ENCODE peak calls at places on chromosomes 1 and 21, in four cellular contexts. Z, K, E and J are unnamed samples.

GRCh38 chr1:153024413-153024812 is 6.6 kb upstream of the SPRR1B start:
- DNase-seq in Z (no peak), K (no peak), E (no peak), J (no peak)

GRCh38 chr1:212515329-212515760 is 82.6 kb downstream of the NENF start:
- DNase-seq in Z (no peak), K (no peak), E (no peak), J (no peak)

GRCh38 chr1:222009105-222009730 is 267.3 kb upstream of the DUSP10 start:
- DNase-seq in Z (no peak), K (peak; percentile 9), E (no peak), J (no peak)

GRCh38 chr1:245156736-245157505 is 2.1 kb downstream of the KIF26B start:
- DNase-seq in Z (no peak), K (no peak), E (no peak), J (no peak)

GRCh38 chr21:37907076-37907475 is 9.2 kb downstream of the KCNJ6 start:
- DNase-seq in Z (no peak), K (no peak), E (no peak), J (no peak)

GRCh38 chr1:67126974-67127373 is 7.8 kb downstream of the C1orf141 start:
- DNase-seq in Z (no peak), K (no peak), E (no peak), J (no peak)

GRCh38 chr21:35643176-35643575 is 417.1 kb downstream of the SETD4 start:
- DNase-seq in Z (no peak), K (no peak), E (no peak), J (peak; percentile 9)

GRCh38 chr1:18327650-18328049 is 153.1 kb upstream of the KLHDC7A start:
- DNase-seq in Z (no peak), K (no peak), E (no peak), J (no peak)

GRCh38 chr21:29299906-29300546 is 1.3 kb downstream of the BACH1 start:
- DNase-seq in Z (peak; percentile 30), K (peak; percentile 17), E (peak; percentile 24), J (peak; percentile 81)

GRCh38 chr1:153509729-153510354 is 25.9 kb downstream of the S100A6 start:
- DNase-seq in Z (no peak), K (peak; percentile 46), E (no peak), J (peak; percentile 59)

GRCh38 chr21:22342855-22343254 is 1344.6 kb downstream of the NCAM2 start:
- DNase-seq in Z (no peak), K (no peak), E (peak; percentile 36), J (no peak)

GRCh38 chr1:51489472-51489871 is 29.6 kb downstream of the EPS15 start:
- DNase-seq in Z (no peak), K (no peak), E (no peak), J (no peak)

DNA sequence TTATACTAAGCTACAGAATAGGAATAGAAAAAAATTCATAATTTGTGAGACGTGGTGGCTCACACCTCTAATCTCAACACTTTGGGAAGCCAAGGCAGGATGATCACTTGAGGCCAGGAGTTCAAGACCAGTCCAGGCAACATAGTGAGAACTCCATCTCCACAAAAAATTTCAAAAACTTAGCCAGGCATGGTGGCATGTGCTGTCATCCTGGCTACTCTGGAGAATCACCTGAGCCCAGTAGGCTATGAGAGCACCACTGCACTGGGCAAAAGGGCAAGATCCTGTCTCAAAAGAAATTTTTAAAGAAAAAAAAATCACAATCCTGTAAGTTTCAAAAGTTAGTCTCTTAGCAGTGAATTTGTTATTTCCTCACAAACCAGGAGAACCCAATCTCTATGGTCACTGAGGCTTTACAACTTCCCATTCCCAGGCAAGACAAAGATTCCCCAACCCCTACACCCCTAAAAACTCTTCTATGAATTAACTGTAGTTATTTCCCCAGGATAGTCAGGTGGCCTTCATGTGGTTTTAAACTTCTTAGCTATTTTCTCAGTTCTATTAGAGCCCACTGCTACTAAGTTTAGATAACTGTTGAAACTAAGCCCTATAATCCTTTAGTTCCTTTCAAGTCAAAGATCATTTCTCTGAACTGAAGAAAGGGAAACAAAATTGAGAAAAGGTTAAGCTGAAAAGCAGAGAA is 74.5 kb downstream of the FOXJ3 start:
- DNase-seq in Z (no peak), K (no peak), E (no peak), J (no peak)
- TF ChIP-seq CTCF in Z (no peak), K (no peak), E (no peak), J (no peak)

GRCh38 chr1:108560143-108560429 is 186 bp downstream of the EEIG2 start:
- DNase-seq in Z (no peak), K (no peak), E (no peak), J (no peak)

GRCh38 chr1:108561145-108561458 is 1.2 kb downstream of the EEIG2 start:
- DNase-seq in Z (no peak), K (no peak), E (no peak), J (no peak)

GRCh38 chr1:108561731-108562326 is 1.9 kb downstream of the EEIG2 start:
- DNase-seq in Z (peak; percentile 43), K (peak; percentile 76), E (peak; percentile 80), J (peak; percentile 77)

GRCh38 chr1:108559215-108560142 is at the start of gene EEIG2:
- DNase-seq in Z (peak; percentile 84), K (peak; percentile 88), E (peak; percentile 85), J (peak; percentile 83)

GRCh38 chr1:108560430-108561144 is 687 bp downstream of the EEIG2 start:
- DNase-seq in Z (peak; percentile 32), K (peak; percentile 14), E (peak; percentile 39), J (peak; percentile 36)
- H3K4me1 ChIP-seq in Z (no peaks in the 10 kb centered on the region), K (peaks cover 27% of the 10 kb centered on the region), E (peaks cover 5% of the 10 kb centered on the region), J (peaks cover 2% of the 10 kb centered on the region)

DNA sequence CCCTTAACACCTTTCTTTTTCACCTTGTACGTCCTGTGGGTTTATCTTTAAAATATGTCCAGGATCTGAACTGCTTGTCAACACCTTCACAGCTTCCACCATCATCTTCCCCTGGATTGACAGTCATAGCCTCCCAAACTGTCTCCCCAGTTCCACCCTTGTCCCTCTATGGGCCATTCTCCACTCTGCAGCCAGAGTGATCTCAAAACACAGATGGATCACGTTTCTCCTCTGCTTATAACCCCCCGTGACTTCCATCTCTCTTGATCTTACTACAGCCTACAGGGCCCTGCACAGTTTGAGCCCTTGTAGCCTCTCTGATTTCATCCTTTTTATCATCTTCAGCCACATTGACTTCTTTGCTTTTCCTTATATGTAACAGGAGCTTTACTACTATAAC is 4.3 kb downstream of the INSRR start:
- DNase-seq in Z (no peak), K (no peak), E (no peak), J (no peak)
- TF ChIP-seq CTCF in Z (no peak), K (no peak), E (no peak), J (no peak)

GRCh38 chr21:42534901-42535378 is 21.3 kb downstream of the SLC37A1 start:
- DNase-seq in Z (no peak), K (no peak), E (no peak), J (no peak)

GRCh38 chr21:42532466-42533181 is 19.0 kb downstream of the SLC37A1 start:
- DNase-seq in Z (peak; percentile 88), K (no peak), E (peak; percentile 48), J (peak; percentile 54)

GRCh38 chr21:42534361-42534900 is 20.8 kb downstream of the SLC37A1 start:
- DNase-seq in Z (no peak), K (no peak), E (no peak), J (no peak)

GRCh38 chr21:42533963-42534355 is 20.3 kb downstream of the SLC37A1 start:
- DNase-seq in Z (no peak), K (no peak), E (no peak), J (no peak)

DNA sequence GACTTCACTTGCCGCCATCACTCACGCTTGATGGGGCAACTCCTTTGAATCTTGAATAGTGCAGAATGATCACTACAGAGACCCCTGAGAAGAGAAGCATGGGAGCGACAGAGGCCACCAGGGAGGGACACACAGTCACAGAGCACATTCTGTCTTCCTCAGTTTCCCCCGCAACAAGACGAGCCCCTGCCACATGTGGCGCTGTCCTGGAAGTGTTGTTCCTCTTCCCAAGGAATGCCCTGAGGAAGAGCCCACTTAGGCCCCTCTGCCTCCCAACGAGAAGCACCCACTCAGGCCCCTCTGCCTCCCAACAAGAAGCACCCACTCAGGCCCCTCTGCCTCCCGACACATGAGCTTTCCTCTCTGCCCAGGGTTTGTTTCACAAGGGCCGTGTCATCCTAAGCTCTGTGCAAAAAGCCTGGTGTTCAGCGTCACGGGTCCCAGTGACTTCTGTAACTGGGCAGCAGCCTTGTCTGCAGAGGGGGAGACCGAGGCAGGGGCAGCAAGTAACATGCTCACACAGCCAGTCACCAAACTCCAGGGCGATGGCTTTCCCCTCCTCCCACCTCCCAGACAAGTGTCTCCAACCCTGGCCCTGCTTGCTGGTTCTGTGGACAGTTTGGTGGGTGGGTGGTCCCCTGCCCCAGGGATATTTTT is 19.8 kb downstream of the SLC37A1 start:
- DNase-seq in Z (no peak), K (no peak), E (no peak), J (no peak)
- H3K4me1 ChIP-seq in Z (peaks cover 31% of the 10 kb centered on the region), K (peaks cover 10% of the 10 kb centered on the region), E (no peaks in the 10 kb centered on the region), J (no peaks in the 10 kb centered on the region)

DNA sequence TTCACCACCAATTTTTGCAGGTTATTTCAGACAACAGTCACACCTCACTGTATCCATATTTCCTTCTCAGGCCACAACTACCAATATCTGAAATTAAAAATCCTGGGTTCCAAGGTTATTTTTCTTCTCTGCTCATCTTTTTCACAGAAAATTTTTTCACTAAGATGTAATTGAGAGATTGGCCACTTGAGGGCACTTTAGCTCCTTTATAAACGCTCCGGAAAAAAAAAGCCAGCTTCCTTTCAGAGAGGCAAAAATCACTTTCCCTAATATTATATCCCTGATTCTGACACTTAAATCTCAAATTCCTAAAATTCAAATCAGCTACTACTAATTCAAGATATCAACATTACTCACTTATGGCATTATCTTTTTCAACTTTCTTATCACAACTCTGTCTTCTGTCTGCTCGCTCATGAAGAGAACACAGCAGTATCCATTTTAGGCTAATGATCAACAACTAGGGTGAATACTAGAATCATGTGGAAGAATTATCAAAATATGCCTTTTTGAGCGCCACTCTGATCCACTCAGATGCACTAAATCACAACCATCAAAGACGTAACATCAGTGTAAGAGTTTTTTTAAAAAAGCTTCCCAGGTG is 101.4 kb upstream of the RGS1 start:
- DNase-seq in Z (no peak), K (no peak), E (no peak), J (no peak)
- TF ChIP-seq CTCF in Z (peak; percentile 66), K (peak; percentile 93), E (peak; percentile 34), J (peak; percentile 27)

DNA sequence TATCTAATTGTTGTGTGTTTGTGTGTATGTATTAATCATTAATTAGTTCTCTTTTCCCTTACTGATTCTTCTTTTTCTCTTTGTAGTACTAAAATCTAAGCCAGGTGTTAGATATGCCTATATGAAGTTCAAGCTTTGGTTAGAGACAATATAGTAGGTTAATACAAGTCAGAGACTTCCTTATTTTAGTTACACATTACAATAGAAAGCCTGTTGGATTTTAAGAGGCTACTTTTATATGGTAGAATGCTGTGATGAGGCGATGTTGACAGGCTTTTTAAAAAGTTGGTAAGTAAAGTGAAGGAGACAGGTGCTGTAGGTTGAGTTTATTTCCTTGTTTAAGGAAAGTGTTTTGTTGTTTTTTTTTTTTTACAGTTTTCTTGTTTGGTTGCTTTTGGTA is 45.9 kb downstream of the ADGRL2 start:
- DNase-seq in Z (no peak), K (no peak), E (no peak), J (no peak)
- H3K4me1 ChIP-seq in Z (no peaks in the 10 kb centered on the region), K (no peaks in the 10 kb centered on the region), E (peaks cover 22% of the 10 kb centered on the region), J (peaks cover 4% of the 10 kb centered on the region)

GRCh38 chr1:179293340-179294327 is at the start of gene SOAT1:
- DNase-seq in Z (peak; percentile 97), K (peak; percentile 91), E (peak; percentile 94), J (peak; percentile 94)
- TF ChIP-seq CTCF in Z (no peak), K (no peak), E (no peak), J (no peak)